ENCODE peak calls at places on chromosomes 2 and 18, in four cellular contexts. B, L, A and X are unnamed samples.

GRCh38 chr2:236161082-236161462 is 7.1 kb downstream of the GBX2 start:
- DNase-seq in B (no peak), L (no peak), A (no peak), X (no peak)

GRCh38 chr2:233822101-233822771 is 32.1 kb downstream of the HJURP start:
- DNase-seq in B (no peak), L (no peak), A (no peak), X (no peak)

GRCh38 chr2:241485172-241485911 is 23.0 kb downstream of the STK25 start:
- DNase-seq in B (no peak), L (no peak), A (no peak), X (no peak)

GRCh38 chr2:15273452-15273851 is 287.7 kb downstream of the NBAS start:
- DNase-seq in B (no peak), L (no peak), A (no peak), X (no peak)

GRCh38 chr2:140698736-140699135 is 1432.1 kb downstream of the LRP1B start:
- DNase-seq in B (no peak), L (no peak), A (no peak), X (no peak)

GRCh38 chr18:70453058-70453775 is 164.4 kb downstream of the SOCS6 start:
- DNase-seq in B (no peak), L (no peak), A (no peak), X (no peak)

GRCh38 chr2:136389809-136390208 is 271.9 kb upstream of the CXCR4 start:
- DNase-seq in B (no peak), L (no peak), A (no peak), X (no peak)

GRCh38 chr2:204717591-204717990 is 172.3 kb downstream of the PARD3B start:
- DNase-seq in B (no peak), L (no peak), A (no peak), X (no peak)

GRCh38 chr2:60555794-60556161 is 2.3 kb upstream of the BCL11A start:
- DNase-seq in B (no peak), L (no peak), A (no peak), X (peak; percentile 41)

GRCh38 chr18:12934454-12935071 is 13.2 kb upstream of the SEH1L start:
- DNase-seq in B (peak; percentile 86), L (no peak), A (peak; percentile 85), X (peak; percentile 91)

GRCh38 chr18:47050468-47050867 is 15.0 kb upstream of the ELOA2 start:
- DNase-seq in B (peak; percentile 59), L (peak; percentile 17), A (peak; percentile 26), X (peak; percentile 60)

GRCh38 chr2:120293123-120293990 is 40.7 kb downstream of the RALB start:
- DNase-seq in B (no peak), L (no peak), A (no peak), X (no peak)

GRCh38 chr2:224572338-224572737 is 12.8 kb downstream of the CUL3 start:
- DNase-seq in B (no peak), L (no peak), A (no peak), X (no peak)

GRCh38 chr2:47654790-47655562 is 128.0 kb upstream of the MSH6 start:
- DNase-seq in B (no peak), L (no peak), A (no peak), X (no peak)

GRCh38 chr2:100230754-100231153 is 88.4 kb upstream of the AFF3 start:
- DNase-seq in B (no peak), L (no peak), A (no peak), X (no peak)

GRCh38 chr2:4763009-4763408 is 929.2 kb upstream of the SOX11 start:
- DNase-seq in B (peak; percentile 94), L (no peak), A (peak; percentile 21), X (peak; percentile 75)

GRCh38 chr18:57803119-57803969 is at the start of gene ATP8B1:
- DNase-seq in B (peak; percentile 57), L (no peak), A (peak; percentile 27), X (peak; percentile 36)